ENCODE peak calls at places on chromosomes 3 and 15, in ten cellular contexts. L is PC-9, C is heart right ventricle, K is heart left ventricle, F is ovary, S is A549, Y is right lobe of liver, M is tibial artery, O is A673, V is OCI-LY7. B is an unnamed sample.

GRCh38 chr3:112638327-112639020 is 2.5 kb downstream of the CCDC80 start:
- DNase-seq in L (no peak), C (peak; percentile 45), K (no peak), F (no peak), S (no peak), Y (peak; percentile 56), M (peak; percentile 56), O (no peak), V (no peak), B (peak; percentile 39)

GRCh38 chr3:131349454-131349853 is 32.1 kb upstream of the NUDT16 start:
- DNase-seq in L (no peak), C (no peak), K (no peak), F (no peak), S (no peak), Y (no peak), M (no peak), O (no peak), V (no peak), B (no peak)

GRCh38 chr3:183845608-183846288 is 20.4 kb upstream of the MAP6D1 start:
- DNase-seq in L (peak; percentile 71), C (no peak), K (no peak), F (no peak), S (no peak), Y (no peak), M (no peak), O (no peak), V (no peak), B (no peak)

GRCh38 chr3:35908366-35909232 is 269.3 kb downstream of the ARPP21 start:
- DNase-seq in L (no peak), C (peak; percentile 15), K (peak; percentile 39), F (no peak), S (peak; percentile 78), Y (peak; percentile 55), M (peak; percentile 24), O (peak; percentile 83), V (peak; percentile 76), B (peak; percentile 27)

GRCh38 chr15:59689626-59690236 is 611 bp upstream of the BNIP2 start:
- DNase-seq in L (peak; percentile 66), C (peak; percentile 82), K (peak; percentile 79), F (peak; percentile 73), S (peak; percentile 93), Y (peak; percentile 94), M (peak; percentile 95), O (peak; percentile 86), V (peak; percentile 73), B (peak; percentile 86)

GRCh38 chr15:28114721-28115622 is 15.9 kb upstream of the OCA2 start:
- DNase-seq in L (no peak), C (no peak), K (peak; percentile 2), F (no peak), S (no peak), Y (no peak), M (no peak), O (no peak), V (no peak), B (no peak)

GRCh38 chr15:41115088-41115651 is 910 bp downstream of the INO80 start:
- DNase-seq in L (no peak), C (no peak), K (no peak), F (no peak), S (peak; percentile 30), Y (no peak), M (no peak), O (peak; percentile 79), V (no peak), B (no peak)

GRCh38 chr3:64489361-64490044 is 198.3 kb downstream of the ADAMTS9 start:
- DNase-seq in L (no peak), C (peak; percentile 20), K (no peak), F (peak; percentile 69), S (no peak), Y (no peak), M (no peak), O (peak; percentile 1), V (no peak), B (no peak)

GRCh38 chr3:72050048-72050632 is 265.2 kb upstream of the PROK2 start:
- DNase-seq in L (no peak), C (no peak), K (no peak), F (no peak), S (no peak), Y (no peak), M (no peak), O (no peak), V (no peak), B (no peak)

GRCh38 chr3:4776399-4776979 is 202.7 kb upstream of the BHLHE40 start:
- DNase-seq in L (peak; percentile 57), C (no peak), K (no peak), F (no peak), S (no peak), Y (no peak), M (no peak), O (no peak), V (no peak), B (no peak)

GRCh38 chr3:4780545-4780957 is 198.7 kb upstream of the BHLHE40 start:
- DNase-seq in L (no peak), C (no peak), K (no peak), F (no peak), S (no peak), Y (no peak), M (no peak), O (no peak), V (no peak), B (no peak)

GRCh38 chr3:4776980-4777581 is 202.2 kb upstream of the BHLHE40 start:
- DNase-seq in L (peak; percentile 75), C (no peak), K (no peak), F (no peak), S (peak; percentile 79), Y (no peak), M (no peak), O (no peak), V (no peak), B (no peak)

GRCh38 chr3:4778740-4779139 is 200.5 kb upstream of the BHLHE40 start:
- DNase-seq in L (no peak), C (no peak), K (no peak), F (no peak), S (no peak), Y (no peak), M (no peak), O (no peak), V (no peak), B (no peak)

DNA sequence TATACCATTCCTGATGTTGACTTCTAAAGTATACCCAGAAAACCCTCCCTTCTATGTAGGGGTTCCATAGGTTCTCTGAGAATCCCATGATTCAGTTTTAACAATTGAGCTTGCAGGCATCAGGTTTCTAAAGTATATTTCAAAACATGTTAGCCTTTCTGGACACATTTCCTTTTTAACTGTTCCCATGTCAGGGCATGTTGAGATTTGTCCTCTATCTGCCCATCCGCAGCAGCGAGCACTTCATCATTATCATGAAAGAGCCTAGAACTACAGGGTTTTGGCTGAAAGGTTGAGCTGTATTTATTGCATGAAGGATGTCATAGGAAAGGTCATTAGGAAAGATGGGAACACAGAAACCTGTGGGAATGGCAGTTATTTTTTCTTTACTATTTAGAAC is 201.1 kb upstream of the BHLHE40 start:
- DNase-seq in L (no peak), C (no peak), K (no peak), F (no peak), S (no peak), Y (no peak), M (no peak), O (no peak), V (no peak), B (no peak)
- H3K27ac ChIP-seq in L (peak overlapping the region; percentile 72), C (no peak overlapping the region), K (no peak overlapping the region), F (no peak overlapping the region), S (no peak overlapping the region), Y (no peak overlapping the region), M (no peak overlapping the region), O (no peak overlapping the region), V (no peak overlapping the region), B (no peak overlapping the region)

DNA sequence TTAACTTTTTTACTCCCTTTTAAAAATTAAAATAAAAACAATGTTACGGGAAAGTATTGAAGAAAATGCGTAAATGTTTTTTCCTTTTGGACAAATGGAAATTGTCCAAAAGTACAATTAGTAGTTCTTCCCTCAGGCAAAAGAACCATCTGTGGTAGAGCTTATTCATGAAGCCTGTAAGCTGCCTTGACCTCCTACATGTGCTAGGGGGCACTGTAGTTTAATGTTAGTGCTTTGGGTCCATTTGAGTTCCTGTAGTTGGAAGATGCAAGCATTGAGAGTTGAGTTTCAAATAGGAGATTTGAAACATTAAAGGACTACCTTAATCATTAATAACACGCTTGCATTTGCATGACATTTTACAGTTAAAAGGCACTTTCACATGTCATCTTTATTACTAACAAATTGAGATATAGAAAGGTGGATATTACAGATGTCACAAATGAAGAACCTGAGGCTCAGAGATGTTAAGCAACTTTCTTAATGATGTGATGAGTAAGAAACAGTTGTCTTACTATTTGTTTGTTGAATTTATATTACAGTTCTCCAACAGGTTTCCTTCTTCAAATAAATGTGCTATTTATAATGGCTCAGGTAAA is 1.8 kb upstream of the ZNF385D start:
- DNase-seq in L (no peak), C (no peak), K (peak; percentile 29), F (no peak), S (peak; percentile 30), Y (no peak), M (peak; percentile 26), O (peak; percentile 15), V (peak; percentile 18), B (no peak)
- TF ChIP-seq CTCF in L (peak; percentile 45), C (peak; percentile 64), K (peak; percentile 67), F (no peak), S (no peak), Y (peak; percentile 47), M (peak; percentile 61), O (peak; percentile 44), V (peak; percentile 73), B (peak; percentile 86)

GRCh38 chr15:25241241-25241801 is 197.5 kb downstream of the UBE3A start:
- DNase-seq in L (no peak), C (peak; percentile 1), K (no peak), F (no peak), S (no peak), Y (peak; percentile 27), M (peak; percentile 19), O (no peak), V (no peak), B (peak; percentile 7)
- H3K9me3 ChIP-seq in L (no peaks in the 10 kb centered on the region), C (no peaks in the 10 kb centered on the region), K (no peaks in the 10 kb centered on the region), F (no peaks in the 10 kb centered on the region), S (no peaks in the 10 kb centered on the region), Y (no peaks in the 10 kb centered on the region), M (peaks cover 37% of the 10 kb centered on the region), O (peaks cover 42% of the 10 kb centered on the region), V (no peaks in the 10 kb centered on the region), B (peaks cover 37% of the 10 kb centered on the region)

GRCh38 chr15:78049691-78050440 is 27.6 kb downstream of the TBC1D2B start:
- DNase-seq in L (no peak), C (no peak), K (no peak), F (no peak), S (no peak), Y (no peak), M (no peak), O (no peak), V (peak; percentile 53), B (no peak)

GRCh38 chr15:78046796-78047341 is 30.6 kb downstream of the TBC1D2B start:
- DNase-seq in L (no peak), C (no peak), K (no peak), F (no peak), S (no peak), Y (no peak), M (no peak), O (no peak), V (no peak), B (no peak)

GRCh38 chr15:78048410-78048946 is 29.0 kb downstream of the TBC1D2B start:
- DNase-seq in L (no peak), C (no peak), K (no peak), F (no peak), S (no peak), Y (no peak), M (no peak), O (no peak), V (no peak), B (no peak)

GRCh38 chr15:78050441-78050809 is 27.1 kb downstream of the TBC1D2B start:
- DNase-seq in L (no peak), C (no peak), K (no peak), F (no peak), S (no peak), Y (no peak), M (no peak), O (no peak), V (no peak), B (no peak)

GRCh38 chr15:78047631-78048409 is 29.7 kb downstream of the TBC1D2B start:
- DNase-seq in L (no peak), C (no peak), K (peak; percentile 54), F (no peak), S (no peak), Y (no peak), M (peak; percentile 61), O (no peak), V (no peak), B (no peak)
- H3K27ac ChIP-seq in L (no peak overlapping the region), C (peak overlapping the region; percentile 52), K (peak overlapping the region; percentile 68), F (no peak overlapping the region), S (no peak overlapping the region), Y (no peak overlapping the region), M (peak overlapping the region; percentile 48), O (peak overlapping the region; percentile 49), V (no peak overlapping the region), B (peak overlapping the region; percentile 78)

B was measured in left ventricle myocardium inferior.